ENCODE peak calls at places on chromosomes 16 and 17, in five cellular contexts. One of them, this sample, is unnamed.

GRCh38 chr16:85612191-85612800 is 826 bp upstream of the GSE1 start:
- DNase-seq in fibroblast of lung: peak
- DNase-seq in BJ: peak
- DNase-seq in nephron progenitor cell: peak
- DNase-seq in cardiac muscle cell: peak
- DNase-seq in this sample: peak

GRCh38 chr17:15233022-15233805 is 31.9 kb downstream of the PMP22 start:
- DNase-seq in fibroblast of lung: peak
- DNase-seq in BJ: no peak
- DNase-seq in cardiac muscle cell: no peak
- DNase-seq in nephron progenitor cell: no peak
- DNase-seq in this sample: no peak

GRCh38 chr16:89400740-89401139 is 89.6 kb downstream of the ANKRD11 start:
- DNase-seq in fibroblast of lung: no peak
- DNase-seq in nephron progenitor cell: no peak
- DNase-seq in BJ: no peak
- DNase-seq in cardiac muscle cell: no peak
- DNase-seq in this sample: no peak

GRCh38 chr17:47603830-47604229 is 45.9 kb upstream of the KPNB1 start:
- DNase-seq in nephron progenitor cell: peak
- DNase-seq in fibroblast of lung: no peak
- DNase-seq in cardiac muscle cell: no peak
- DNase-seq in BJ: no peak
- DNase-seq in this sample: no peak

GRCh38 chr17:8209909-8210760 is at the start of gene AURKB:
- DNase-seq in cardiac muscle cell: peak
- DNase-seq in fibroblast of lung: peak
- DNase-seq in nephron progenitor cell: peak
- DNase-seq in BJ: peak
- DNase-seq in this sample: peak

GRCh38 chr16:87390641-87391323 is 1.4 kb upstream of the MAP1LC3B start:
- DNase-seq in nephron progenitor cell: no peak
- DNase-seq in fibroblast of lung: no peak
- DNase-seq in BJ: no peak
- DNase-seq in cardiac muscle cell: no peak
- DNase-seq in this sample: no peak

GRCh38 chr16:81378049-81378448 is 63.3 kb downstream of the GAN start:
- DNase-seq in cardiac muscle cell: no peak
- DNase-seq in fibroblast of lung: no peak
- DNase-seq in nephron progenitor cell: no peak
- DNase-seq in BJ: no peak
- DNase-seq in this sample: no peak

GRCh38 chr17:9457005-9457404 is 118.6 kb downstream of the STX8 start:
- DNase-seq in cardiac muscle cell: no peak
- DNase-seq in fibroblast of lung: no peak
- DNase-seq in BJ: no peak
- DNase-seq in nephron progenitor cell: no peak
- DNase-seq in this sample: no peak

GRCh38 chr16:70298988-70299938 is at the start of gene DDX19B:
- DNase-seq in cardiac muscle cell: peak
- DNase-seq in fibroblast of lung: peak
- DNase-seq in BJ: no peak
- DNase-seq in nephron progenitor cell: peak
- DNase-seq in this sample: peak

GRCh38 chr17:80773243-80773991 is 218.2 kb upstream of the CHMP6 start:
- DNase-seq in fibroblast of lung: peak
- DNase-seq in nephron progenitor cell: no peak
- DNase-seq in BJ: no peak
- DNase-seq in cardiac muscle cell: no peak
- DNase-seq in this sample: no peak

GRCh38 chr17:69425978-69426377 is 11.5 kb downstream of the MAP2K6 start:
- DNase-seq in cardiac muscle cell: no peak
- DNase-seq in BJ: no peak
- DNase-seq in nephron progenitor cell: no peak
- DNase-seq in fibroblast of lung: no peak
- DNase-seq in this sample: no peak

GRCh38 chr16:58614212-58614611 is 15.4 kb downstream of the CNOT1 start:
- DNase-seq in nephron progenitor cell: no peak
- DNase-seq in fibroblast of lung: peak
- DNase-seq in BJ: peak
- DNase-seq in cardiac muscle cell: no peak
- DNase-seq in this sample: no peak

GRCh38 chr17:55641559-55642160 is 81.0 kb downstream of the TMEM100 start:
- DNase-seq in cardiac muscle cell: peak
- DNase-seq in BJ: no peak
- DNase-seq in nephron progenitor cell: peak
- DNase-seq in fibroblast of lung: peak
- DNase-seq in this sample: no peak

GRCh38 chr16:81492307-81492706 is 47.7 kb downstream of the CMIP start:
- DNase-seq in cardiac muscle cell: no peak
- DNase-seq in fibroblast of lung: no peak
- DNase-seq in BJ: no peak
- DNase-seq in nephron progenitor cell: no peak
- DNase-seq in this sample: no peak

GRCh38 chr17:62724398-62725146 is 83.5 kb downstream of the MARCHF10 start:
- DNase-seq in cardiac muscle cell: no peak
- DNase-seq in fibroblast of lung: no peak
- DNase-seq in nephron progenitor cell: no peak
- DNase-seq in BJ: no peak
- DNase-seq in this sample: peak

GRCh38 chr17:57574040-57574513 is 171.0 kb downstream of the CCDC182 start:
- DNase-seq in nephron progenitor cell: no peak
- DNase-seq in cardiac muscle cell: no peak
- DNase-seq in BJ: no peak
- DNase-seq in fibroblast of lung: peak
- DNase-seq in this sample: no peak

GRCh38 chr17:34853916-34854315 is 107.3 kb downstream of the CCT6B start:
- DNase-seq in cardiac muscle cell: no peak
- DNase-seq in fibroblast of lung: no peak
- DNase-seq in nephron progenitor cell: no peak
- DNase-seq in BJ: no peak
- DNase-seq in this sample: no peak

GRCh38 chr17:67573987-67574657 is 143.6 kb upstream of the NOL11 start:
- DNase-seq in fibroblast of lung: no peak
- DNase-seq in cardiac muscle cell: no peak
- DNase-seq in BJ: no peak
- DNase-seq in nephron progenitor cell: no peak
- DNase-seq in this sample: no peak

GRCh38 chr16:78763821-78764440 is 664.5 kb downstream of the WWOX start:
- DNase-seq in fibroblast of lung: peak
- DNase-seq in cardiac muscle cell: no peak
- DNase-seq in nephron progenitor cell: no peak
- DNase-seq in BJ: no peak
- DNase-seq in this sample: no peak

GRCh38 chr17:2782030-2782429 is 14.2 kb upstream of the RAP1GAP2 start:
- DNase-seq in nephron progenitor cell: no peak
- DNase-seq in BJ: no peak
- DNase-seq in cardiac muscle cell: no peak
- DNase-seq in fibroblast of lung: no peak
- DNase-seq in this sample: no peak

GRCh38 chr16:85853641-85854545 is 45.1 kb upstream of the IRF8 start:
- DNase-seq in fibroblast of lung: no peak
- DNase-seq in cardiac muscle cell: no peak
- DNase-seq in nephron progenitor cell: no peak
- DNase-seq in BJ: no peak
- DNase-seq in this sample: no peak

GRCh38 chr16:87298857-87299465 is 18.2 kb downstream of the C16orf95 start:
- DNase-seq in BJ: no peak
- DNase-seq in nephron progenitor cell: no peak
- DNase-seq in cardiac muscle cell: no peak
- DNase-seq in fibroblast of lung: no peak
- DNase-seq in this sample: no peak

GRCh38 chr17:63698886-63699637 is 863 bp downstream of the LIMD2 start:
- DNase-seq in nephron progenitor cell: no peak
- DNase-seq in cardiac muscle cell: no peak
- DNase-seq in fibroblast of lung: peak
- DNase-seq in BJ: no peak
- DNase-seq in this sample: peak

GRCh38 chr17:57585341-57586098 is 159.6 kb downstream of the CCDC182 start:
- DNase-seq in BJ: no peak
- DNase-seq in fibroblast of lung: no peak
- DNase-seq in cardiac muscle cell: no peak
- DNase-seq in nephron progenitor cell: no peak
- DNase-seq in this sample: no peak

GRCh38 chr16:87584271-87584670 is 18.0 kb upstream of the JPH3 start:
- DNase-seq in nephron progenitor cell: no peak
- DNase-seq in cardiac muscle cell: no peak
- DNase-seq in fibroblast of lung: peak
- DNase-seq in BJ: no peak
- DNase-seq in this sample: no peak

GRCh38 chr17:35768796-35769195 is 8.1 kb downstream of the C17orf50 start:
- DNase-seq in cardiac muscle cell: no peak
- DNase-seq in nephron progenitor cell: no peak
- DNase-seq in BJ: no peak
- DNase-seq in fibroblast of lung: no peak
- DNase-seq in this sample: no peak

GRCh38 chr17:28033972-28034714 is 8.3 kb upstream of the NLK start:
- DNase-seq in BJ: peak
- DNase-seq in fibroblast of lung: peak
- DNase-seq in cardiac muscle cell: no peak
- DNase-seq in nephron progenitor cell: no peak
- DNase-seq in this sample: no peak

GRCh38 chr16:77306050-77306616 is 106.9 kb downstream of the SYCE1L start:
- DNase-seq in nephron progenitor cell: no peak
- DNase-seq in cardiac muscle cell: no peak
- DNase-seq in BJ: no peak
- DNase-seq in fibroblast of lung: no peak
- DNase-seq in this sample: no peak

GRCh38 chr17:4186244-4186920 is 43.4 kb downstream of the CYB5D2 start:
- DNase-seq in fibroblast of lung: no peak
- DNase-seq in nephron progenitor cell: no peak
- DNase-seq in cardiac muscle cell: no peak
- DNase-seq in BJ: no peak
- DNase-seq in this sample: no peak

DNA sequence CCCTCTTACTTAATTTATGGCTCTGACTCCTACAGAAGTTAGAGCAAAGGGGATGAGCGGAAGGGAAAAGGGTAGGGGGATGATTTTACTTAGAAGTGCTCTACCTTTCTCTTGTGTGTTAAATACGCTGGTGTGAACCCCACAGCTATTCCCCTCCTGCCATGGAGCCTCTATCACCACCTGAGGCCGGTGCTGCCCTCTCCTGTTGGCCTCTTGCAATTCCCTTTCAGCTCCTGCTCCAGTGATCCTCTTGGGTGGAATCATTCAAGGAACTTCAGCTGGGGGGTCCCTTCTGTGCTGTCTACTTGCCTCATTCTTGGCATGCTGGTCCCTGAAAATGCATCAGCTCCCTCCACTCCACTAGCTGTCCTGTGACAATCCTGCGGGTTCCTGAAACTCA is 41.8 kb upstream of the CDH8 start:
- DNase-seq in fibroblast of lung: no peak
- DNase-seq in BJ: no peak
- DNase-seq in cardiac muscle cell: peak
- DNase-seq in nephron progenitor cell: peak
- DNase-seq in this sample: no peak
- TF ChIP-seq CTCF in fibroblast of lung: no peak
- TF ChIP-seq CTCF in BJ: no peak
- TF ChIP-seq CTCF in cardiac muscle cell: no peak
- TF ChIP-seq CTCF in nephron progenitor cell: peak
- TF ChIP-seq CTCF in this sample: no peak

DNA sequence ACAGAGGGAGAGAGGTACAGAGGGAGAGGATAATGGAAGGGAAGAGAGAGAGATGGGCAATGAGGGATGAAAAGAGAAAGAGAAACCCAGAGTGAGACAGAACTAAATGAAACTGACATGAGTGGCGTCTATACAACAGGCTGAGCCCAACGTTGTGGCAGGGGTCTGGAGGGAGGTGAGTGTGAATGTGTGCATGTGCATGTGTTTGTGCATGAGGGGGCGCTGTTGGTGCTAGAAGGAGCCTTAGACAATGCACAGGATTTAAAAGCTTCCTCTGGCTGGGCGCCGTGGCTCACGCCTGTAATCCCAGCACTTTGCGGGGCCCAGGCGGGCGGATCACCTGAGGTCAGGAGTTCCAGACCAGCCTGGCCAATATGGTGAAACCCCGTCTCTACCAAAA is 454.8 kb upstream of the CDH11 start:
- DNase-seq in fibroblast of lung: no peak
- DNase-seq in cardiac muscle cell: peak
- DNase-seq in BJ: no peak
- DNase-seq in nephron progenitor cell: no peak
- DNase-seq in this sample: no peak
- TF ChIP-seq CTCF in fibroblast of lung: no peak
- TF ChIP-seq CTCF in cardiac muscle cell: peak
- TF ChIP-seq CTCF in BJ: no peak
- TF ChIP-seq CTCF in nephron progenitor cell: no peak
- TF ChIP-seq CTCF in this sample: no peak

GRCh38 chr16:5756969-5757368 is 659.4 kb upstream of the EEF2KMT start:
- DNase-seq in cardiac muscle cell: no peak
- DNase-seq in nephron progenitor cell: no peak
- DNase-seq in fibroblast of lung: no peak
- DNase-seq in BJ: no peak
- DNase-seq in this sample: no peak
- TF ChIP-seq CTCF in cardiac muscle cell: no peak
- TF ChIP-seq CTCF in nephron progenitor cell: no peak
- TF ChIP-seq CTCF in fibroblast of lung: no peak
- TF ChIP-seq CTCF in BJ: no peak
- TF ChIP-seq CTCF in this sample: no peak

DNA sequence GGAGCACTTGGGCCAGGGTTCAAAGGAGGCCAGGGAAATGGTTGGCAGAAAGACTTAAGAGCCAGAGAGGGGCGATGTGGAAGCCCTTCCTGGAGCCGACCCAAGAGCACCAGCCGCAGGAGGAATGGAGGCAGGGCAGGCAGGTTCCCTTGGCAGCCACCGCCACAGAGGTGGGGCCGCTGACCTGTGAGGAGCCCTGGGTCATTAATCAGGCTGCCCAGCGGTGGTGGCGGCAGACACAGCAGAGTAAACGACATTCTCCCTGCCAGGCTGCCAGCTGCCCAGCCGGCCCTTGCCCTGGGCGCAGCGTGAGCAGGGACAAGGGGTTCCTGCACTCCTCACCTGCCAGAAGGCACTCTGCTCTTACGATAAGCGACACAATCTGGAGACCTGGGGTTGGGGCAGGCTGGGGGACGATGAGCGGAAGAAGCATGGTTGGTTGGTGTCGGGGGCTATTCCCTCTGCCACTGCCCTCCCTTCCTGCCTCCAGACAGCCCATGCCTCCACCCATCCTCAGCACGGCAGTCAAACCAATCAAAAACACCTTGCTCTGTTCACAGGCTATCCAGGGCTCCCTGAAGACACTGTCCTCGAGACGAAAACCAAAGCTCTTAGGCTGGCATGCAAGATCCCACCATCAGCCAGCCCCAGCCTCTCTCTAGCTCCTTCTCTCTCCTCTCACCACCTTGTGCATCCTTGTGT is 40.9 kb downstream of the PLXDC1 start:
- DNase-seq in BJ: no peak
- DNase-seq in fibroblast of lung: no peak
- DNase-seq in cardiac muscle cell: peak
- DNase-seq in nephron progenitor cell: peak
- DNase-seq in this sample: no peak
- TF ChIP-seq CTCF in BJ: no peak
- TF ChIP-seq CTCF in fibroblast of lung: no peak
- TF ChIP-seq CTCF in cardiac muscle cell: no peak
- TF ChIP-seq CTCF in nephron progenitor cell: no peak
- TF ChIP-seq CTCF in this sample: no peak

This sample was measured in activated B cell treated with CpG ODN at 0.5 μM for 24 hours.